ENCODE peak calls at places on chromosomes 6 and 20, in five cellular contexts. One of them, this sample, is unnamed.

GRCh38 chr6:80333342-80333741 is 226.9 kb downstream of the BCKDHB start:
- DNase-seq in testis: no peak
- DNase-seq in ovary: no peak
- DNase-seq in uterus: no peak
- DNase-seq in endodermal cell: no peak
- DNase-seq in this sample: no peak

GRCh38 chr6:140586426-140587061 is 1212.1 kb upstream of the CITED2 start:
- DNase-seq in testis: no peak
- DNase-seq in uterus: no peak
- DNase-seq in endodermal cell: no peak
- DNase-seq in ovary: no peak
- DNase-seq in this sample: no peak

GRCh38 chr20:12255571-12255970 is 337.9 kb downstream of the BTBD3 start:
- DNase-seq in uterus: no peak
- DNase-seq in endodermal cell: no peak
- DNase-seq in ovary: no peak
- DNase-seq in testis: no peak
- DNase-seq in this sample: no peak

GRCh38 chr6:139588076-139588639 is 213.7 kb upstream of the CITED2 start:
- DNase-seq in endodermal cell: no peak
- DNase-seq in uterus: no peak
- DNase-seq in ovary: no peak
- DNase-seq in testis: peak
- DNase-seq in this sample: no peak

GRCh38 chr20:11544029-11544678 is 373.5 kb upstream of the BTBD3 start:
- DNase-seq in uterus: peak
- DNase-seq in testis: peak
- DNase-seq in endodermal cell: peak
- DNase-seq in ovary: no peak
- DNase-seq in this sample: no peak

GRCh38 chr6:80658926-80659325 is 552.5 kb downstream of the BCKDHB start:
- DNase-seq in testis: peak
- DNase-seq in uterus: no peak
- DNase-seq in endodermal cell: no peak
- DNase-seq in ovary: no peak
- DNase-seq in this sample: no peak

GRCh38 chr20:33653218-33653899 is 8.8 kb upstream of the C20orf144 start:
- DNase-seq in testis: peak
- DNase-seq in endodermal cell: peak
- DNase-seq in ovary: peak
- DNase-seq in uterus: peak
- DNase-seq in this sample: no peak

GRCh38 chr6:39347201-39347600 is 24.7 kb upstream of the KCNK16 start:
- DNase-seq in ovary: no peak
- DNase-seq in uterus: no peak
- DNase-seq in endodermal cell: no peak
- DNase-seq in testis: no peak
- DNase-seq in this sample: no peak

GRCh38 chr6:20626165-20626564 is 91.9 kb downstream of the CDKAL1 start:
- DNase-seq in testis: no peak
- DNase-seq in uterus: no peak
- DNase-seq in endodermal cell: no peak
- DNase-seq in ovary: no peak
- DNase-seq in this sample: no peak

GRCh38 chr6:30334077-30334476 is 7.3 kb downstream of the TRIM39 start:
- DNase-seq in endodermal cell: no peak
- DNase-seq in ovary: no peak
- DNase-seq in testis: no peak
- DNase-seq in uterus: no peak
- DNase-seq in this sample: no peak

GRCh38 chr20:21322921-21323321 is 19.8 kb downstream of the XRN2 start:
- DNase-seq in ovary: no peak
- DNase-seq in endodermal cell: peak
- DNase-seq in uterus: no peak
- DNase-seq in testis: no peak
- DNase-seq in this sample: no peak

GRCh38 chr6:35213824-35214756 is at the start of gene SCUBE3:
- DNase-seq in testis: peak
- DNase-seq in uterus: no peak
- DNase-seq in ovary: no peak
- DNase-seq in endodermal cell: peak
- DNase-seq in this sample: no peak

GRCh38 chr6:107803957-107804356 is 20.2 kb downstream of the SCML4 start:
- DNase-seq in ovary: no peak
- DNase-seq in testis: no peak
- DNase-seq in endodermal cell: peak
- DNase-seq in uterus: no peak
- DNase-seq in this sample: no peak

GRCh38 chr6:107801195-107801594 is 22.9 kb downstream of the SCML4 start:
- DNase-seq in ovary: no peak
- DNase-seq in uterus: no peak
- DNase-seq in testis: no peak
- DNase-seq in endodermal cell: peak
- DNase-seq in this sample: no peak

GRCh38 chr6:107805504-107805903 is 18.6 kb downstream of the SCML4 start:
- DNase-seq in uterus: no peak
- DNase-seq in testis: no peak
- DNase-seq in ovary: no peak
- DNase-seq in endodermal cell: peak
- DNase-seq in this sample: no peak

GRCh38 chr6:107794771-107795170 is 29.3 kb downstream of the SCML4 start:
- DNase-seq in testis: no peak
- DNase-seq in ovary: no peak
- DNase-seq in uterus: no peak
- DNase-seq in endodermal cell: peak
- DNase-seq in this sample: no peak

DNA sequence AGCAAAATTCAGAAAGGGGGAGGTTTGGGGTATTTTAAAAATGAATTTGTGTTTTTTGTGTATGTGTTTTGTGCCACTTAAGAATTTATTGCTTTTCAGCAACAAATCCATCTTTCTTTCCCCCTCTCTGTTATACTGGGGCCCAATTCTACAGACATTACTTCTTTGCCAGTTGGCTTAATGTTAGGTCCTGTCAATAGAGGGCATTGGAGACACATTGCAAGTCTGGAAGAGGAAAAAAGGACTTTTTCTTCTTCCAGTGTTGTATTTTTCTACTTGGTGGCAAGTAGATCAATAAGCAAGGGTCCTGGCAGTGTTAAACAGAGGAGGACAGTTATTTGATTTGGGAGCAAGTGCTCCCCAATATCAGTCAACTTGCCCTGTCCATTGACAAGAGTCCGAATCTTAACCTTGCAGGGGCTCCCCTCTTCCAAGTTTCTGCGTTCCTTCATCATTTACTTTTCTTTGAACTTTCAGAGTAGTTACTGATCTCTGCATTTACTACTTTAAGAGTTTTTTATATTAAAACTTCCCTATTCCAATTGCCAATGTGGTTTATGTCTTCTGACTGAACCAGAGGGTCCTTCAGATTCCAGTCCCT is 23.4 kb downstream of the SCML4 start:
- DNase-seq in endodermal cell: peak
- DNase-seq in uterus: no peak
- DNase-seq in testis: no peak
- DNase-seq in ovary: no peak
- DNase-seq in this sample: no peak
- TF ChIP-seq CTCF in endodermal cell: peak
- TF ChIP-seq CTCF in uterus: no peak
- TF ChIP-seq CTCF in testis: no peak
- TF ChIP-seq CTCF in ovary: no peak
- TF ChIP-seq CTCF in this sample: no peak

DNA sequence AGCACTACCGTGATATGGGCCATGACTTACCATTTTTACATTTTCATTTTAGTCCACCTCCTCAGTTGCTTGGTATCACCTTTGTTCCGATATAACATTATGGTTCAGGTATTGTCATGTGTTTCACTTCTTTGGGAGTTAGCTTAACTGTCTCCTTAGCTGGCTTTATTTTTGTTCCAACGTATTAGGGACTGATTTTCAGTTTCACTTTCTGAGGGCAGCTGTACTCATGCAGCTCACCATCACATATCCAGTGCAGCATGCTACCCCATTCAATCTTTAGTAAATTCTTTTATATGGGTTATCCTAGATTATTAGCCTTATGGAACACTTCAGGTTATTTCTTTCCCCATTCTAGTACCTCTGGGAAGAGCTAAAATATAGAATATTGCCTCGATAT is 362.2 kb upstream of the IRAK1BP1 start:
- DNase-seq in testis: no peak
- DNase-seq in uterus: no peak
- DNase-seq in ovary: no peak
- DNase-seq in endodermal cell: no peak
- DNase-seq in this sample: no peak
- H3K4me3 ChIP-seq in testis: no peak
- H3K4me3 ChIP-seq in uterus: no peak
- H3K4me3 ChIP-seq in ovary: no peak
- H3K4me3 ChIP-seq in endodermal cell: no peak
- H3K4me3 ChIP-seq in this sample: no peak

GRCh38 chr6:24827162-24827561 is 28.4 kb upstream of the ARMH2 start:
- DNase-seq in endodermal cell: no peak
- DNase-seq in uterus: no peak
- DNase-seq in testis: no peak
- DNase-seq in ovary: no peak
- DNase-seq in this sample: no peak
- TF ChIP-seq CTCF in endodermal cell: no peak
- TF ChIP-seq CTCF in uterus: no peak
- TF ChIP-seq CTCF in testis: no peak
- TF ChIP-seq CTCF in ovary: no peak
- TF ChIP-seq CTCF in this sample: no peak

GRCh38 chr6:44737829-44738528 is 350.5 kb downstream of the CDC5L start:
- DNase-seq in testis: no peak
- DNase-seq in ovary: no peak
- DNase-seq in uterus: no peak
- DNase-seq in endodermal cell: no peak
- DNase-seq in this sample: no peak
- H3K4me3 ChIP-seq in testis: no peak
- H3K4me3 ChIP-seq in ovary: no peak
- H3K4me3 ChIP-seq in uterus: no peak
- H3K4me3 ChIP-seq in endodermal cell: no peak
- H3K4me3 ChIP-seq in this sample: no peak

DNA sequence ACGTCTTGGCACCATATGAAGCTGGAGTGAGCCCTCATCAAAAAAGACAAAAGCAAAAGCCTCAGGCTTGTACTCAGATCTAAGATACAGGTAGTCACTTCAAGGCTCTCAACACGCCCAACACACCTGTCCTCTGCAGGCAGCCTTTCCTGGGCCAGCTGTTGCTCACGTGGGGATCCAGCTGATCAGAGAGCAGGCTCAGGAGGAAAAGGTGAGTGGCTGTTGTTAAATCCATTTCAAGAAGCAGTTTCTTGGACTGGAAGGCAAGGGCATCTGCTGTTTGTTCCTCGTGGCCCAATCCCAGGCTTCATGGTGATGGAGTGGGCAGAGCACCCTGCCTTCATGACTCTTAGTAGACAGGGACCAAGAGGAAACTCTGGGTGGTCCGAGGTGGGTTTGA is 39.6 kb downstream of the ELMO2 start:
- DNase-seq in endodermal cell: no peak
- DNase-seq in testis: no peak
- DNase-seq in uterus: no peak
- DNase-seq in ovary: no peak
- DNase-seq in this sample: no peak
- TF ChIP-seq CTCF in endodermal cell: no peak
- TF ChIP-seq CTCF in testis: no peak
- TF ChIP-seq CTCF in uterus: no peak
- TF ChIP-seq CTCF in ovary: no peak
- TF ChIP-seq CTCF in this sample: no peak

GRCh38 chr6:41638801-41639555 is 710 bp downstream of the MDFI start:
- DNase-seq in uterus: no peak
- DNase-seq in ovary: peak
- DNase-seq in testis: peak
- DNase-seq in endodermal cell: peak
- DNase-seq in this sample: no peak
- H3K4me3 ChIP-seq in uterus: peak
- H3K4me3 ChIP-seq in ovary: peak
- H3K4me3 ChIP-seq in testis: peak
- H3K4me3 ChIP-seq in endodermal cell: peak
- H3K4me3 ChIP-seq in this sample: peak

GRCh38 chr6:16338577-16339262 is 100.3 kb downstream of the GMPR start:
- DNase-seq in ovary: peak
- DNase-seq in endodermal cell: peak
- DNase-seq in testis: peak
- DNase-seq in uterus: peak
- DNase-seq in this sample: peak
- TF ChIP-seq CTCF in ovary: peak
- TF ChIP-seq CTCF in endodermal cell: peak
- TF ChIP-seq CTCF in testis: peak
- TF ChIP-seq CTCF in uterus: peak
- TF ChIP-seq CTCF in this sample: peak

GRCh38 chr20:43731927-43732326 is 5.1 kb upstream of the GTSF1L start:
- DNase-seq in ovary: no peak
- DNase-seq in endodermal cell: no peak
- DNase-seq in uterus: no peak
- DNase-seq in testis: no peak
- DNase-seq in this sample: no peak
- H3K4me3 ChIP-seq in ovary: no peak
- H3K4me3 ChIP-seq in endodermal cell: no peak
- H3K4me3 ChIP-seq in uterus: no peak
- H3K4me3 ChIP-seq in testis: no peak
- H3K4me3 ChIP-seq in this sample: no peak

GRCh38 chr6:145755682-145756081 is 20.4 kb upstream of the EPM2A start:
- DNase-seq in endodermal cell: no peak
- DNase-seq in uterus: no peak
- DNase-seq in ovary: no peak
- DNase-seq in testis: no peak
- DNase-seq in this sample: no peak

GRCh38 chr6:145756170-145756662 is 20.9 kb upstream of the EPM2A start:
- DNase-seq in testis: no peak
- DNase-seq in endodermal cell: no peak
- DNase-seq in ovary: peak
- DNase-seq in uterus: peak
- DNase-seq in this sample: no peak

GRCh38 chr6:145758086-145758485 is 22.8 kb upstream of the EPM2A start:
- DNase-seq in uterus: no peak
- DNase-seq in testis: no peak
- DNase-seq in endodermal cell: no peak
- DNase-seq in ovary: no peak
- DNase-seq in this sample: no peak

GRCh38 chr6:145749632-145750031 is 14.3 kb upstream of the EPM2A start:
- DNase-seq in ovary: no peak
- DNase-seq in testis: no peak
- DNase-seq in uterus: no peak
- DNase-seq in endodermal cell: no peak
- DNase-seq in this sample: no peak

GRCh38 chr6:145752638-145753037 is 17.3 kb upstream of the EPM2A start:
- DNase-seq in ovary: no peak
- DNase-seq in uterus: no peak
- DNase-seq in endodermal cell: no peak
- DNase-seq in testis: no peak
- DNase-seq in this sample: no peak
- TF ChIP-seq CTCF in ovary: no peak
- TF ChIP-seq CTCF in uterus: no peak
- TF ChIP-seq CTCF in endodermal cell: no peak
- TF ChIP-seq CTCF in testis: no peak
- TF ChIP-seq CTCF in this sample: no peak

This sample was measured in thoracic aorta.